ENCODE peak calls at places on chromosomes 7 and 10, in six cellular contexts. J is left ventricle myocardium inferior, U is kidney, L is Panc1, Z is endothelial cell of umbilical vein, C is kidney epithelial cell. R is an unnamed sample. For H3K36me3, the result is how much of the 10 kb centered on the place peaks cover.

GRCh38 chr7:54712777-54713176 is 46.2 kb downstream of the SEC61G start:
- DNase-seq in J (no peak), U (no peak), L (no peak), Z (no peak), C (no peak), R (no peak)

GRCh38 chr10:133608855-133609254 is 17.7 kb downstream of the FRG2B start:
- DNase-seq in J (no peak), U (no peak), L (no peak), Z (peak), C (no peak), R (no peak)

GRCh38 chr7:158957921-158958471 is 101.6 kb downstream of the DYNC2I1 start:
- DNase-seq in J (no peak), U (peak), L (no peak), Z (no peak), C (no peak), R (no peak)

GRCh38 chr10:16835223-16835622 is 18.0 kb upstream of the RSU1 start:
- DNase-seq in J (no peak), U (no peak), L (no peak), Z (no peak), C (no peak), R (no peak)

GRCh38 chr7:32879460-32879859 is 12.1 kb downstream of the KBTBD2 start:
- DNase-seq in J (no peak), U (no peak), L (no peak), Z (peak), C (no peak), R (no peak)

GRCh38 chr10:123143162-123143824 is 4.6 kb upstream of the HMX2 start:
- DNase-seq in J (no peak), U (no peak), L (no peak), Z (no peak), C (no peak), R (no peak)

GRCh38 chr10:63977329-63977923 is 456.2 kb downstream of the REEP3 start:
- DNase-seq in J (no peak), U (no peak), L (peak), Z (peak), C (peak), R (no peak)

GRCh38 chr7:141654551-141654950 is 47.4 kb downstream of the DENND11 start:
- DNase-seq in J (no peak), U (no peak), L (peak), Z (peak), C (peak), R (peak)

GRCh38 chr7:47536705-47537611 is 45.0 kb downstream of the TNS3 start:
- DNase-seq in J (peak), U (peak), L (no peak), Z (no peak), C (no peak), R (peak)

GRCh38 chr10:7492660-7493046 is 81.8 kb upstream of the SFMBT2 start:
- DNase-seq in J (no peak), U (no peak), L (no peak), Z (no peak), C (no peak), R (no peak)

GRCh38 chr7:78218051-78218450 is 419.5 kb downstream of the PHTF2 start:
- DNase-seq in J (no peak), U (no peak), L (no peak), Z (no peak), C (no peak), R (no peak)

GRCh38 chr10:130495116-130495862 is 359.1 kb downstream of the GLRX3 start:
- DNase-seq in J (no peak), U (peak), L (no peak), Z (no peak), C (no peak), R (no peak)

GRCh38 chr7:100192951-100193350 is 15.2 kb downstream of the STAG3 start:
- DNase-seq in J (no peak), U (no peak), L (no peak), Z (no peak), C (no peak), R (no peak)

GRCh38 chr7:101018271-101019167 is 1.4 kb upstream of the MUC17 start:
- DNase-seq in J (no peak), U (no peak), L (no peak), Z (no peak), C (no peak), R (no peak)

GRCh38 chr7:155796381-155797261 is 15.6 kb downstream of the SHH start:
- DNase-seq in J (peak), U (peak), L (no peak), Z (no peak), C (no peak), R (no peak)

GRCh38 chr10:132448248-132448731 is 51.3 kb downstream of the PWWP2B start:
- DNase-seq in J (peak), U (peak), L (peak), Z (no peak), C (no peak), R (no peak)

GRCh38 chr7:73717991-73718405 is 1.5 kb downstream of the STX1A start:
- DNase-seq in J (no peak), U (no peak), L (peak), Z (peak), C (peak), R (peak)

GRCh38 chr10:131961047-131961776 is 20.5 kb downstream of the BNIP3 start:
- DNase-seq in J (no peak), U (no peak), L (no peak), Z (no peak), C (no peak), R (no peak)

GRCh38 chr10:116587878-116588590 is 2.7 kb upstream of the PNLIPRP1 start:
- DNase-seq in J (no peak), U (no peak), L (no peak), Z (no peak), C (no peak), R (no peak)

GRCh38 chr7:93949468-93949867 is 27.9 kb downstream of the GNG11 start:
- DNase-seq in J (no peak), U (no peak), L (no peak), Z (peak), C (peak), R (peak)

GRCh38 chr7:147670759-147671158 is 919.8 kb upstream of the C7orf33 start:
- DNase-seq in J (no peak), U (no peak), L (no peak), Z (no peak), C (no peak), R (no peak)

GRCh38 chr7:59079-59825 is 133.1 kb upstream of the FAM20C start:
- DNase-seq in J (no peak), U (no peak), L (no peak), Z (no peak), C (no peak), R (no peak)

GRCh38 chr10:77386833-77387232 is 250.8 kb downstream of the KCNMA1 start:
- DNase-seq in J (no peak), U (no peak), L (no peak), Z (peak), C (no peak), R (peak)

GRCh38 chr10:79404231-79404609 is 41.2 kb downstream of the ZCCHC24 start:
- DNase-seq in J (peak), U (peak), L (no peak), Z (peak), C (no peak), R (peak)

GRCh38 chr7:98165827-98166667 is 45.2 kb upstream of the BHLHA15 start:
- DNase-seq in J (no peak), U (no peak), L (no peak), Z (peak), C (no peak), R (no peak)

GRCh38 chr10:121679916-121680315 is 81.7 kb upstream of the FGFR2 start:
- DNase-seq in J (no peak), U (no peak), L (no peak), Z (no peak), C (no peak), R (no peak)

GRCh38 chr10:78461333-78461732 is 427.7 kb downstream of the RPS24 start:
- DNase-seq in J (no peak), U (no peak), L (no peak), Z (no peak), C (no peak), R (no peak)

GRCh38 chr10:54064215-54064614 is 736.8 kb downstream of the PCDH15 start:
- DNase-seq in J (no peak), U (no peak), L (no peak), Z (no peak), C (no peak), R (no peak)

GRCh38 chr7:136555933-136556332 is 312.5 kb upstream of the CHRM2 start:
- DNase-seq in J (no peak), U (no peak), L (no peak), Z (no peak), C (no peak), R (no peak)

GRCh38 chr10:100009283-100009792 is 409 bp downstream of the DNMBP start:
- DNase-seq in J (no peak), U (no peak), L (no peak), Z (peak), C (no peak), R (no peak)

GRCh38 chr10:66835400-66835799 is 90.4 kb upstream of the LRRTM3 start:
- DNase-seq in J (no peak), U (no peak), L (no peak), Z (no peak), C (no peak), R (no peak)

GRCh38 chr7:117088623-117089199 is 135.4 kb downstream of the ST7 start:
- DNase-seq in J (no peak), U (no peak), L (no peak), Z (no peak), C (no peak), R (no peak)

GRCh38 chr10:5896765-5897340 is 6.8 kb downstream of the FBH1 start:
- DNase-seq in J (no peak), U (no peak), L (no peak), Z (no peak), C (no peak), R (no peak)

GRCh38 chr10:71527135-71527534 is 130.4 kb downstream of the CDH23 start:
- DNase-seq in J (no peak), U (peak), L (no peak), Z (no peak), C (no peak), R (no peak)

GRCh38 chr7:114229251-114229650 is 185.4 kb upstream of the FOXP2 start:
- DNase-seq in J (no peak), U (no peak), L (no peak), Z (no peak), C (no peak), R (no peak)

GRCh38 chr7:39299695-39300094 is 266.5 kb upstream of the YAE1 start:
- DNase-seq in J (no peak), U (no peak), L (no peak), Z (no peak), C (no peak), R (no peak)

GRCh38 chr10:7170626-7171322 is 240.1 kb downstream of the SFMBT2 start:
- DNase-seq in J (peak), U (no peak), L (no peak), Z (no peak), C (no peak), R (no peak)

DNA sequence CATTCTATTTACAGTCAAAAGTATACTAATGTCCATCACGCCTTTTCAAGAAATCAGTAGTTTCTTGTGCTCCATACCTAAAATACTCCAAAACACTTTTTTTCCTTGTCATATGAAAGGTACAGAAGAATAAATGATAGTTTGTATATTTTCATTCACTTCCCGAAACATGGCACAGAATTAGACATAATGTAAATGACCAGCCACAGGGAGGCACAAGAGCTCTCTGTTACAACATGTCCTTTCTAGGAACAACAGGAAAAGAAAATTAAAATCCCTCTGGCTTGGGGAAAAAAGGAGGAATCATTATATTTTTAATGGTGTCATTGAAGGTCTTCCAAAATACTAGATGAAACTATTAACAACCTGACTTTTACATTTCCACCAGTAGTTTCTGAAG is 331.2 kb downstream of the ACTR3B start:
- DNase-seq in J (no peak), U (no peak), L (no peak), Z (no peak), C (no peak), R (no peak)
- H3K4me3 ChIP-seq in J (no peak), U (no peak), L (no peak), Z (no peak), C (no peak), R (no peak)

GRCh38 chr10:60954045-60954444 is 10.1 kb upstream of the RHOBTB1 start:
- DNase-seq in J (no peak), U (no peak), L (no peak), Z (no peak), C (no peak), R (no peak)

GRCh38 chr10:60953420-60953819 is 9.4 kb upstream of the RHOBTB1 start:
- DNase-seq in J (no peak), U (no peak), L (no peak), Z (peak), C (no peak), R (no peak)

GRCh38 chr10:60952846-60953220 is 8.8 kb upstream of the RHOBTB1 start:
- DNase-seq in J (no peak), U (no peak), L (no peak), Z (peak), C (no peak), R (no peak)

GRCh38 chr10:60951272-60951724 is 7.3 kb upstream of the RHOBTB1 start:
- DNase-seq in J (no peak), U (no peak), L (peak), Z (no peak), C (no peak), R (no peak)

DNA sequence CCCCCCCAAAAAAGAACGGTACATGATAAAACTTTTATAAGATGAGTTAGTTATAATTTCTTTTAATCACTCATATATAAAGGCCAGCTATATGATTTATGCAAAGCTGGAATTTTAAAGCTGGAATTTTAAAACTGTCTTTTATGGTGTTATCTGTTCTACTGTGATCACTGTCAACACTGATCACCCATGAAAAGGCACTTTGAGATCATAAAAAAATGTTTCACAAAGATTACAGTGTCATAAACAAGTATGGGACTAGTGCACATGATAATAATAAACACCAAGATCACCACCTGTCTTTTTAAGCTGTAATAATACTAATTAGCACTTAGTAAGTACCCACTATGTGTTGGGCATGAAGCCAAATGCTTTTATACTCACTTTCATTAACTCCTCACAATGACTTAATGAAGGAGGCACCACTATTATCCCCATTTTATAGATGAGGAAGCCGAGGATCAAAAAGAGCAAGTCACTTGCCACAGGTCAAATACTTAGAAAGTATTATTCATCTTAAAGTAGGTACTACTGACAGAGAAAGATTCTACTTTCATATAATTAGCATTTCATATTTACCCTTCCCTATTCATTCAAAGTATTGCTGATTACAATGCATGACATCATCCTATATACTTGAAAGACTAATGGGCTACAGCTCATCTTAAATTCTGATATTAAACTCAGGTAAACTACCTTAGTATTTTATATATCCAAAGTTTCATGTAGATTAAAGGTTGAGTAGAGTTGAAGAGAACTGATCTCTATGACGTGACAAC is 8.3 kb upstream of the RHOBTB1 start:
- DNase-seq in J (no peak), U (no peak), L (no peak), Z (no peak), C (no peak), R (no peak)
- TF ChIP-seq CTCF in J (no peak), U (no peak), L (no peak), Z (no peak), C (no peak), R (no peak)

DNA sequence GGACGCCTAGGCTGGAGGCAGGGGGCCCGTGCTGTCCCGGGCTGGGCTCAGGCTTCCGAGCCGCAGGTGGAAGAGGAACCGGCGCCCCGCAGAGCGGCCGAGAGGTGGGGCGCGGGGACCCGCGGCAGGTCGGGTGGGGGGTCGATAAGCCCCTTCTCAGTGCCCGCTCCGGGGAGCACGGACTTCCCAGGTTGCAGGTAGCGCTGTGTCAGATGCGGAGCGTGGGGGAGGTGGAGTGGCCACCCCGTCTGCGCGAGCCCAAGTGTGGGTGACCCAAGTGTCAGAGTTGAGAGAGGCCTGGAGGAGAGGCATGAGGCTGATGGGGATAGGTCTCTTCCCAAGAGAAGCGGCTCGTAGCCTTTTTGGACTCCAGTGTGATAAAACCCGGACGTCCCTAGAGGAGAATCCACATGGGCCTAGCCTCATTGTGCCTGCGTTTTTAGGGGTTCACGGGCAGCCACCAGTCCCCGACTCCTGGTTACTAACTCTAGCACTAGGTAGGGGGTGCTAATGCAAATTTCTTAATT is 580 bp downstream of the EEPD1 start:
- DNase-seq in J (no peak), U (no peak), L (no peak), Z (no peak), C (no peak), R (no peak)
- H3K36me3 ChIP-seq in J (under half), U (under half), L (under half), Z (under half), C (under half), R (under half)

GRCh38 chr10:59688921-59689351 is 20.7 kb downstream of the SLC16A9 start:
- DNase-seq in J (no peak), U (no peak), L (no peak), Z (no peak), C (no peak), R (no peak)
- H3K4me3 ChIP-seq in J (no peak), U (no peak), L (no peak), Z (no peak), C (no peak), R (no peak)

DNA sequence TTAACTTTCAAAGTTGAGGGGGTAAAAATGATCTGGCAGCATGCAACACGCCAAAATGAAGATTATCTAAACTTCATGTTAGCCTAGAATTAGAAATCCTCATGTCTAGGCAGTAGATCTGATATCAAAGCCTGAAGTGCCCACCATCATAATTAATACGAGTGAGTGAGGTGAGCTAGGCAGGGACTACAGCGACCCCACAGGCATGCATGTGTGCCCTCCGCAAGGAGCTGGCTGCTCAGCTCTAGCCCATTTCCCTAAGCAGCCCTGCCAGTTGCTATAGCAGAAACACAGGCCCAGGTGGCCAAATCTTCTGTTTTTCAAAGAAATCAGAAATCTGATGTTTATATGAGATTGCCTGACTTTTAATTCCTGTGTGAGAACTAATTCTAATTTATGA is 93.1 kb upstream of the IFRD1 start:
- DNase-seq in J (no peak), U (no peak), L (no peak), Z (no peak), C (no peak), R (no peak)
- TF ChIP-seq CTCF in J (no peak), U (no peak), L (no peak), Z (no peak), C (no peak), R (no peak)

DNA sequence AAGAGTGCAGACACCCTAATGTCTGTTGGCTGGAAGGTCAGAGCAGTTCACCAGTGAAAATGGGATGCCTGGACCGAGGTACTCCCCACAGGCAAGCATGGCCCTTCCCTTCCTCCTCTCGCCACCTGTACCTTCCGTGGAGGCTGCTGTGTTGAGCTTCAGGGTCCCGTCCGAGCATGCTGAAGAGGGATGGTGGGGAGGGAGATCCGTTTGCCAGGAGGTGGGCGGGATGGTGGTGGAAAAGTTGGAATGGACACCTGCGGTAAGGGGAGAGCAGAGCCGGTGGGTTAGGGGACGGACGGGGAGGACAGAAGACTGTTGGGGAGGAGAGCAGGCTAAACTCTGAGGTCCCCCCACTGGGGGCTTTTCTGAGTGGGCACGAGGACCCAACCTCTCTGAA is 15.9 kb upstream of the ZNF777 start:
- DNase-seq in J (no peak), U (no peak), L (no peak), Z (no peak), C (no peak), R (no peak)
- H3K36me3 ChIP-seq in J (half or more), U (under half), L (under half), Z (under half), C (under half), R (under half)

R was measured in BJ.